ENCODE peak calls at places on chromosomes 5 and 9, in five cellular contexts. P is esophagus squamous epithelium, R is hepatocyte, A is stomach, S is A549. H is an unnamed sample. For H3K9me3, the result is how much of the 10 kb centered on the place peaks cover.

GRCh38 chr9:37914154-37914551 is 10.2 kb upstream of the SLC25A51 start:
- DNase-seq in P (no peak), R (no peak), A (no peak), S (no peak), H (no peak)

GRCh38 chr9:135068776-135069415 is 18.6 kb upstream of the OLFM1 start:
- DNase-seq in P (no peak), R (no peak), A (no peak), S (no peak), H (no peak)

GRCh38 chr9:83234541-83234940 is 171.6 kb upstream of the RASEF start:
- DNase-seq in P (no peak), R (no peak), A (no peak), S (no peak), H (no peak)

GRCh38 chr5:50666261-50667078 is at the start of gene PARP8:
- DNase-seq in P (peak), R (peak), A (peak), S (no peak), H (peak)

GRCh38 chr5:139422307-139422893 is 16.9 kb downstream of the DNAJC18 start:
- DNase-seq in P (no peak), R (peak), A (no peak), S (peak), H (no peak)

GRCh38 chr9:107711528-107711927 is 222.0 kb upstream of the KLF4 start:
- DNase-seq in P (no peak), R (peak), A (no peak), S (peak), H (no peak)

GRCh38 chr9:134571946-134572914 is 69.4 kb upstream of the COL5A1 start:
- DNase-seq in P (no peak), R (no peak), A (peak), S (no peak), H (no peak)

GRCh38 chr5:76714771-76715483 is 999 bp upstream of the F2R start:
- DNase-seq in P (no peak), R (peak), A (no peak), S (no peak), H (no peak)

GRCh38 chr9:76758476-76758875 is 5.8 kb upstream of the PCA3 start:
- DNase-seq in P (no peak), R (no peak), A (no peak), S (no peak), H (no peak)

GRCh38 chr5:10579537-10580521 is 16.0 kb downstream of the ANKRD33B start:
- DNase-seq in P (no peak), R (no peak), A (no peak), S (no peak), H (no peak)

GRCh38 chr9:22654833-22655232 is 208.2 kb downstream of the DMRTA1 start:
- DNase-seq in P (no peak), R (no peak), A (no peak), S (no peak), H (no peak)

GRCh38 chr5:154648706-154649105 is 106.5 kb upstream of the LARP1 start:
- DNase-seq in P (no peak), R (peak), A (peak), S (no peak), H (no peak)

GRCh38 chr9:124450241-124450924 is at the start of gene ADGRD2:
- DNase-seq in P (no peak), R (peak), A (no peak), S (no peak), H (no peak)

GRCh38 chr9:16458696-16459420 is 411.6 kb downstream of the BNC2 start:
- DNase-seq in P (no peak), R (no peak), A (no peak), S (no peak), H (no peak)

GRCh38 chr5:90598300-90598699 is 39.7 kb downstream of the ADGRV1 start:
- DNase-seq in P (no peak), R (no peak), A (no peak), S (no peak), H (no peak)

GRCh38 chr5:143685416-143685815 is 126.5 kb upstream of the HMHB1 start:
- DNase-seq in P (no peak), R (no peak), A (no peak), S (peak), H (no peak)

GRCh38 chr9:68739631-68740174 is 34.7 kb downstream of the PIP5K1B start:
- DNase-seq in P (no peak), R (peak), A (peak), S (no peak), H (no peak)

GRCh38 chr9:21481470-21482057 is 549 bp downstream of the IFNE start:
- DNase-seq in P (no peak), R (no peak), A (no peak), S (no peak), H (no peak)

GRCh38 chr9:70868661-70869652 is 252.5 kb downstream of the TRPM3 start:
- DNase-seq in P (no peak), R (peak), A (peak), S (no peak), H (no peak)

GRCh38 chr5:17951392-17952169 is 317.3 kb downstream of the TAF11L14 start:
- DNase-seq in P (no peak), R (peak), A (no peak), S (peak), H (no peak)

GRCh38 chr9:33049680-33050361 is 24.7 kb downstream of the DNAJA1 start:
- DNase-seq in P (no peak), R (no peak), A (no peak), S (no peak), H (no peak)

DNA sequence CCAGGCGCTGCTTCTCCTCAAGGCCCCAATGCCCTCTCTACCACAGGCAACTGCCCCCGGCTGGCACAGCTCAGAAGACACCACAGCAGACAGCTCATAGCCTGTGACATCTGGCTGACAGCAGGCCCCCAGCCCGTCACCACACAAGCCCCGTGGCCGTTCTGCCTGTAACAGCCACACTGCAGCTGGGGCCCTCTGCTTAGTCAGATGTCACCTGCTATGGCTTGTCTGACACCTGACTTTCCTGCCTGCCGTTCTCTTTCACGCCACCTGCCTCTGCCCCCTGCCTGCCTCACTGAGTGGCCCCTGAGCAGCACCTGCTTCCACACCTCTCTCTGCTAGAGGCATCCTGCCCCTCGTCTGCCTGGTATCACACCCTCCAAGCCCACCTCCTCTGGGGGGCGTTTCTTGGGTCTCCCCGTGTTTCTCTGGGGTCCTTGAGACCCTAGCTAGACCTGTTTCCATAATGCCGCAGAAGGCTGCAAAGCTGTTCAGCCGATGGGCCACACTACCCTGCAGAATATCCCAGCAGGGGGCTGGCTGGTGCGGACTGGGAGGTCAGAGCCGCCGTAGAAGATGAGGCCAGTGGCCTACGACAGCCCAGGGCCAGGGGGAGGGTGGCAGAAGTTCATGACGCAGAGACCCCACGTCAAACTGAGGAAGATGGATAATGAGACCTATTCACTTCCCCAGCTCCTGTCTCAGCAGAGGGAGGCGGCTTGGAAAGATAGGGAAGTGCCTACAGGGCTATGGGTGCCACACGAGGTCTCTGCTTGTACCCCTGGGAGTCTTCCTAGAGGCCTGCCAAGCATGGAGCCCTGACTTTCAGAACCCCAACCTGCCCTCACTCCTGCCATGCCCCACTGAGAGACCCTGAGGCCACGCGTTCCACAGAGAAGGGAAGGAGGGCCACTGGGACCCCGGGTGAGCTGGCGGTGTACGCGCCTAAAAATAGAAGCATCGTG is 95.1 kb downstream of the ZNF354C start:
- DNase-seq in P (no peak), R (no peak), A (no peak), S (no peak), H (no peak)
- H3K9me3 ChIP-seq in P (under half), R (under half), A (under half), S (under half), H (under half)

GRCh38 chr5:141398608-141399007 is 861 bp downstream of the PCDHGB5 start:
- DNase-seq in P (no peak), R (no peak), A (no peak), S (no peak), H (no peak)
- H3K9me3 ChIP-seq in P (under half), R (under half), A (under half), S (half or more), H (under half)

GRCh38 chr9:136245194-136246150 is at the start of gene QSOX2:
- DNase-seq in P (peak), R (peak), A (peak), S (peak), H (peak)

GRCh38 chr9:136243631-136244030 is 2.0 kb downstream of the QSOX2 start:
- DNase-seq in P (no peak), R (no peak), A (no peak), S (no peak), H (no peak)

GRCh38 chr9:136244116-136244775 is 1.4 kb downstream of the QSOX2 start:
- DNase-seq in P (no peak), R (no peak), A (no peak), S (no peak), H (no peak)

GRCh38 chr9:136242908-136243525 is 2.6 kb downstream of the QSOX2 start:
- DNase-seq in P (no peak), R (no peak), A (no peak), S (peak), H (no peak)

GRCh38 chr9:136244776-136245193 is 827 bp downstream of the QSOX2 start:
- DNase-seq in P (no peak), R (no peak), A (no peak), S (no peak), H (no peak)
- H3K9me3 ChIP-seq in P (under half), R (under half), A (under half), S (under half), H (under half)

GRCh38 chr9:138104251-138105122 is 226.9 kb downstream of the CACNA1B start:
- DNase-seq in P (no peak), R (no peak), A (no peak), S (no peak), H (no peak)
- H3K9me3 ChIP-seq in P (under half), R (under half), A (under half), S (under half), H (under half)

GRCh38 chr5:78989080-78989479 is 4.0 kb upstream of the ARSB start:
- DNase-seq in P (no peak), R (no peak), A (no peak), S (no peak), H (no peak)

GRCh38 chr5:78995521-78995920 is 10.4 kb upstream of the ARSB start:
- DNase-seq in P (no peak), R (no peak), A (no peak), S (no peak), H (no peak)

GRCh38 chr5:78992136-78992535 is 7.0 kb upstream of the ARSB start:
- DNase-seq in P (no peak), R (no peak), A (no peak), S (no peak), H (no peak)

GRCh38 chr5:78997090-78997489 is 12.0 kb upstream of the ARSB start:
- DNase-seq in P (no peak), R (no peak), A (no peak), S (no peak), H (no peak)

DNA sequence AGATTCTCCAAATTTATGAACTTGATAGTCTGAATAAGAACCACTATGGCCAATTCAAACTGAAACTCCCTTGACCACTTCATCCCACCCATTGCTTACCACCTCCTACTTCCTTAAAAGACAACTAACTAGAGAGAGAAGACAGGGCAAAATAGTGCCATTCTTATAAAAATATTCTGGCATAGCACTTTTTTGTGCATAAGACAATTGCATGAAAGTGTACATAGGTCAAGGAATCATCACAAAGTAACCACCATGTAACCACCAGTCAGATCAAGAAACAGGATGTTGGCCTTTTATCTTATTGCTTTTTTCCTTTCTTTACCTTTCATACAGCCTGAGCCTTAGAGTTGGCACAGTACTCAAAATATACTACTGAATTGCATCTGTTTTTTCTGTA is 8.1 kb upstream of the ARSB start:
- DNase-seq in P (no peak), R (no peak), A (no peak), S (no peak), H (no peak)
- H3K9me3 ChIP-seq in P (under half), R (under half), A (under half), S (under half), H (under half)